ENCODE peak calls at places on chromosomes 7 and 10, in seven cellular contexts. F, A, M, P, N, G and O are unnamed samples. For H3K4me1, the result is how much of the 10 kb centered on the place peaks cover.

GRCh38 chr10:132308588-132309451 is 1.1 kb upstream of the STK32C start:
- DNase-seq in F (no peak), G (no peak), N (no peak), A (peak), P (no peak), M (no peak), O (peak)

GRCh38 chr7:75642810-75643486 is 95.8 kb downstream of the HIP1 start:
- DNase-seq in M (no peak), P (peak), G (peak), A (no peak), F (peak), N (peak), O (peak)

GRCh38 chr7:27739301-27739913 is 555 bp upstream of the TAX1BP1 start:
- DNase-seq in G (no peak), A (no peak), F (no peak), P (peak), M (peak), N (no peak), O (no peak)

GRCh38 chr10:108957681-108958080 is 965.6 kb downstream of the XPNPEP1 start:
- DNase-seq in A (no peak), F (no peak), M (no peak), P (no peak), G (no peak), N (peak), O (no peak)

GRCh38 chr10:52232561-52233350 is 81.3 kb upstream of the DKK1 start:
- DNase-seq in A (no peak), F (no peak), N (no peak), G (no peak), M (no peak), P (peak), O (no peak)

GRCh38 chr7:44104880-44105771 is 981 bp downstream of the AEBP1 start:
- DNase-seq in A (peak), M (no peak), P (no peak), F (peak), G (no peak), N (no peak), O (peak)

GRCh38 chr10:117158297-117158696 is 20.2 kb upstream of the VAX1 start:
- DNase-seq in M (no peak), A (no peak), P (no peak), G (no peak), F (no peak), N (no peak), O (no peak)

GRCh38 chr10:110609592-110609991 is 34.5 kb upstream of the RBM20 start:
- DNase-seq in M (no peak), G (no peak), N (no peak), A (no peak), F (no peak), P (no peak), O (peak)

GRCh38 chr10:9253121-9253520 is 1198.6 kb downstream of the GATA3 start:
- DNase-seq in A (no peak), N (no peak), F (peak), P (no peak), M (no peak), G (no peak), O (no peak)

GRCh38 chr7:129244220-129244619 is 19.4 kb downstream of the AHCYL2 start:
- DNase-seq in F (no peak), M (no peak), G (no peak), P (no peak), N (no peak), A (no peak), O (no peak)

GRCh38 chr10:113001599-113002448 is 51.8 kb downstream of the TCF7L2 start:
- DNase-seq in F (no peak), A (no peak), G (no peak), N (no peak), P (no peak), M (no peak), O (no peak)

GRCh38 chr7:52959336-52959735 is 76.1 kb upstream of the POM121L12 start:
- DNase-seq in G (no peak), M (no peak), A (no peak), F (no peak), P (no peak), N (no peak), O (no peak)

GRCh38 chr7:82444220-82445049 is 858 bp upstream of the CACNA2D1 start:
- DNase-seq in N (peak), P (peak), F (peak), G (no peak), A (peak), M (no peak), O (peak)

GRCh38 chr10:99527526-99528255 is 5.1 kb upstream of the NKX2-3 start:
- DNase-seq in M (no peak), G (no peak), P (no peak), F (no peak), A (peak), N (no peak), O (no peak)
- H3K27ac ChIP-seq in M (no peak), G (no peak), P (peak), F (no peak), A (peak), N (no peak), O (no peak)

GRCh38 chr10:17059197-17059688 is 70.4 kb downstream of the CUBN start:
- DNase-seq in A (no peak), P (no peak), F (peak), N (no peak), G (no peak), M (no peak), O (no peak)
- H3K4me1 ChIP-seq in A (under half), P (under half), F (under half), N (under half), G (under half), M (half or more), O (under half)

GRCh38 chr7:66307591-66308215 is 102.6 kb downstream of the TPST1 start:
- DNase-seq in F (no peak), G (no peak), P (no peak), A (no peak), M (no peak), N (no peak), O (peak)
- H3K27ac ChIP-seq in F (no peak), G (no peak), P (no peak), A (peak), M (peak), N (no peak), O (peak)

GRCh38 chr7:55104123-55104522 is 85.3 kb downstream of the EGFR start:
- DNase-seq in A (no peak), F (no peak), P (no peak), N (no peak), G (no peak), M (no peak), O (no peak)
- H3K4me1 ChIP-seq in A (under half), F (half or more), P (under half), N (under half), G (under half), M (under half), O (under half)

GRCh38 chr10:3391657-3392056 is 219.1 kb upstream of the PITRM1 start:
- DNase-seq in P (no peak), M (no peak), F (no peak), N (no peak), G (no peak), A (no peak), O (no peak)
- H3K27ac ChIP-seq in P (no peak), M (no peak), F (no peak), N (no peak), G (no peak), A (no peak), O (no peak)

DNA sequence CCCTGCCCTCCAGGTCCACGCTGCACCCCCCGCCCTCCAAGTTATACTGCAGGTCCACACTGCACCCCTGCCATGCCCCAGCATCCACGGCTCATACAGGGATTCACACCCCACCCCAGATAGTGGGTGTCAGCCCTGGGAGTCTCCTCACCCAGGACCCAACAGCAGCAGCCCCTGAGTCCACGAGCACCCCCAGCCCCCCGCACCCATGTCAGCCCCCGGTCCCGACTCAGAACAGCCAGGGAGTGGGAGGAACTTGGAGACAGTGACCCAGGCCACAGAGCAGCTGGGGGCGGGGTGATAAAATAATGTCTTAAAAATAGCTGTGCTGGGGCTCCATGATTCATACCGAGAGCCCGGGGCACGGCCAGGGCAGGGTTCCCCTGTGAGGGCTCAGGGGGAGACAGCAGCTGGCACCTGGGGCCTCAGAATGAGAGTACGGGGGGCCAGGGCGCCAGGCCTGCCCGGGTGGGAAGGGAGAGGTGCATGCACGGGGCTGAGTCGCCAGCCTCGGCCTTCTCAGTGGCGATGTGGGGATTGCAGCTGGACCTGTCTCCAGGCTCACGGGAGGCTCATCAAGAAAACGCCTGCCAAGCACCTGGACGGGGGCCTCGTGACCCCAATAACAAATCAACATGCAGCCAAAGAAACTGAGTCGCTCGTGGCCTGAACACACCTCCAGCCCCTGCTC is 29.8 kb downstream of the ADAP1 start:
- DNase-seq in A (peak), G (peak), N (no peak), P (peak), M (peak), F (no peak), O (no peak)
- H3K4me1 ChIP-seq in A (under half), G (under half), N (under half), P (under half), M (under half), F (under half), O (under half)

GRCh38 chr7:69696686-69697685 is 98.7 kb downstream of the AUTS2 start:
- DNase-seq in F (no peak), A (no peak), P (no peak), M (no peak), N (no peak), G (no peak), O (no peak)

GRCh38 chr7:69701241-69701741 is 103.0 kb downstream of the AUTS2 start:
- DNase-seq in M (no peak), F (no peak), G (no peak), A (no peak), P (no peak), N (no peak), O (no peak)

GRCh38 chr7:69695998-69696657 is 97.9 kb downstream of the AUTS2 start:
- DNase-seq in A (no peak), G (no peak), F (no peak), M (no peak), N (no peak), P (no peak), O (no peak)

GRCh38 chr7:69699949-69700715 is 101.9 kb downstream of the AUTS2 start:
- DNase-seq in P (no peak), G (no peak), A (no peak), N (no peak), F (no peak), M (no peak), O (no peak)

GRCh38 chr7:69698109-69698840 is 100.0 kb downstream of the AUTS2 start:
- DNase-seq in P (no peak), A (no peak), F (no peak), N (no peak), G (no peak), M (no peak), O (no peak)
- H3K27ac ChIP-seq in P (no peak), A (no peak), F (no peak), N (no peak), G (no peak), M (no peak), O (no peak)

DNA sequence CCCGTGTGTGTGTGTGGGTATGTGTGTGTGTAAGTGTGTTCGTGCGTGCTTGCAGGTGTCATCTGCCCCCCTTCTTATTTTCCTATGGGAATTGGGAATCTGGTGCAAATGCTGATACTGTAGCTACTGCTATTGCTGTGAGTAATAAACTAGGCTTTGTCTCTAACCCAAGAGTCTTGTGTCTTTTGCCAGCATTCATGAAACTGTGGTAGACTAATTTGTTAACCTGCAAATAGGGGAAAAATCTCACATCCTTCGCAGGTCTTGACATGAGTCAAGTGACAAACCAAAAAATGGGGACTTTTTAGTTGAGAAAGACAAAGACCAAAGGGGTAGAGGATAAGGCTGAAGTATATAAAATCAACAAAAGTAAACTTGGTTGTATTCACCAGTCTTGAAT is 57.9 kb upstream of the FAM133B start:
- DNase-seq in P (no peak), A (no peak), F (no peak), N (no peak), M (no peak), G (no peak), O (no peak)
- H3K4me1 ChIP-seq in P (under half), A (under half), F (under half), N (under half), M (under half), G (under half), O (under half)

GRCh38 chr10:86959737-86960002 is 1.3 kb downstream of the SNCG start:
- DNase-seq in A (no peak), F (no peak), N (peak), P (no peak), M (no peak), G (no peak), O (no peak)
- H3K27ac ChIP-seq in A (no peak), F (peak), N (peak), P (no peak), M (peak), G (peak), O (peak)